ENCODE peak calls at places on chromosome 5, in seven cellular contexts. R is H1, C is bronchial epithelial cell, Y is fibroblast of lung, P is mucosa of descending colon, D is Peyer's patch, H is left lung. L is an unnamed sample.
A peak's percentile ranks its signal among the peaks of the same experiment; 100 is the strongest.

GRCh38 chr5:144972317-144972716 is 801.6 kb downstream of the KCTD16 start:
- DNase-seq in R (no peak), C (no peak), Y (no peak), P (no peak), D (no peak), H (no peak), L (no peak)

GRCh38 chr5:53944981-53945380 is 365.4 kb downstream of the ARL15 start:
- DNase-seq in R (no peak), C (peak; percentile 33), Y (no peak), P (no peak), D (no peak), H (no peak), L (no peak)

GRCh38 chr5:172078726-172079345 is 72.4 kb upstream of the FBXW11 start:
- DNase-seq in R (no peak), C (no peak), Y (peak; percentile 20), P (no peak), D (peak; percentile 45), H (no peak), L (peak; percentile 62)

GRCh38 chr5:1348986-1349245 is 4.0 kb upstream of the CLPTM1L start:
- DNase-seq in R (no peak), C (no peak), Y (no peak), P (no peak), D (no peak), H (no peak), L (no peak)

GRCh38 chr5:168681556-168682183 is 102.5 kb upstream of the PANK3 start:
- DNase-seq in R (no peak), C (peak; percentile 56), Y (peak; percentile 74), P (peak; percentile 40), D (peak; percentile 54), H (no peak), L (peak; percentile 91)

GRCh38 chr5:179192185-179192890 is 132.2 kb downstream of the ZNF354C start:
- DNase-seq in R (no peak), C (no peak), Y (no peak), P (no peak), D (no peak), H (peak; percentile 60), L (peak; percentile 54)

GRCh38 chr5:149550608-149551226 is 522 bp downstream of the CSNK1A1 start:
- DNase-seq in R (no peak), C (no peak), Y (no peak), P (no peak), D (no peak), H (no peak), L (peak; percentile 71)

GRCh38 chr5:80069918-80070318 is 34.8 kb downstream of the THBS4 start:
- DNase-seq in R (no peak), C (no peak), Y (no peak), P (peak; percentile 41), D (no peak), H (no peak), L (no peak)

GRCh38 chr5:67942451-67942830 is 273.1 kb upstream of the PIK3R1 start:
- DNase-seq in R (no peak), C (peak; percentile 50), Y (no peak), P (no peak), D (no peak), H (no peak), L (no peak)

GRCh38 chr5:81165493-81166119 is 67.5 kb upstream of the CKMT2 start:
- DNase-seq in R (peak; percentile 38), C (peak; percentile 71), Y (peak; percentile 65), P (peak; percentile 69), D (peak; percentile 72), H (no peak), L (no peak)

GRCh38 chr5:134851307-134851923 is 5.6 kb downstream of the C5orf24 start:
- DNase-seq in R (no peak), C (peak; percentile 35), Y (peak; percentile 44), P (no peak), D (no peak), H (no peak), L (no peak)

GRCh38 chr5:76849767-76850291 is at the start of gene S100Z:
- DNase-seq in R (no peak), C (no peak), Y (no peak), P (no peak), D (peak; percentile 48), H (no peak), L (no peak)

GRCh38 chr5:43352131-43352530 is 38.9 kb upstream of the HMGCS1 start:
- DNase-seq in R (no peak), C (no peak), Y (no peak), P (no peak), D (no peak), H (no peak), L (no peak)

GRCh38 chr5:124748687-124749594 is 2.5 kb upstream of the ZNF608 start:
- DNase-seq in R (no peak), C (peak; percentile 94), Y (peak; percentile 93), P (peak; percentile 76), D (peak; percentile 91), H (no peak), L (peak; percentile 74)

GRCh38 chr5:40477856-40478546 is 201.7 kb upstream of the PTGER4 start:
- DNase-seq in R (no peak), C (peak; percentile 68), Y (peak; percentile 33), P (no peak), D (no peak), H (no peak), L (no peak)

GRCh38 chr5:40475546-40475945 is 204.2 kb upstream of the PTGER4 start:
- DNase-seq in R (no peak), C (peak; percentile 18), Y (no peak), P (no peak), D (no peak), H (no peak), L (no peak)

GRCh38 chr5:40479939-40480338 is 199.8 kb upstream of the PTGER4 start:
- DNase-seq in R (no peak), C (no peak), Y (no peak), P (no peak), D (no peak), H (no peak), L (no peak)

GRCh38 chr5:40478766-40479165 is 200.9 kb upstream of the PTGER4 start:
- DNase-seq in R (no peak), C (no peak), Y (no peak), P (no peak), D (no peak), H (no peak), L (no peak)

DNA sequence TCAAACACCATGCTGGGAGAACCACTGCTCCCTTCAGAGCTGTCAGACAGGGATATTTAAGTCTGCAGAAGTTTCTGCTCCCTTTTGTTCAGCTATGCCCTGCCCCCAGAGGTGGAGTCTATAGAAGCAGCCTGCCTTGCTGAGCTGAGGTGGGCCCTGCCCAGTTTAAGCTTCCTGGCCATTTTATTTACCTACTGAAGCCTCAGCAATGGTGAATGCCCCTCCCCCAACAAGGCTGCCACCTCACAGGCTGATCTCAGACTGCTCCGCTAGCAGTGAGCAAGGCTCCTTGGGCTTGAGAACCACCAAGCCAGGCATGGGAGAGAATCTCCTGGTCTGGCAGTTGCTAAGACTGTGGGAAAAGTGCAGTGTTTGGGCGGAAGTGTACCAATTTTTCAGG is 205.5 kb upstream of the PTGER4 start:
- DNase-seq in R (peak; percentile 13), C (no peak), Y (no peak), P (no peak), D (no peak), H (no peak), L (no peak)
- TF ChIP-seq CTCF in R (no peak), C (no peak), Y (no peak), P (no peak), D (no peak), H (no peak), L (no peak)

GRCh38 chr5:177434437-177434836 is 8.0 kb downstream of the GRK6 start:
- DNase-seq in R (no peak), C (no peak), Y (no peak), P (no peak), D (no peak), H (no peak), L (no peak)
- H3K36me3 ChIP-seq in R (peaks cover 46% of the 10 kb centered on the region), C (peaks cover 28% of the 10 kb centered on the region), Y (peaks cover 30% of the 10 kb centered on the region), P (no peaks in the 10 kb centered on the region), D (peaks cover 83% of the 10 kb centered on the region), H (peaks cover 92% of the 10 kb centered on the region), L (peaks cover 62% of the 10 kb centered on the region)

DNA sequence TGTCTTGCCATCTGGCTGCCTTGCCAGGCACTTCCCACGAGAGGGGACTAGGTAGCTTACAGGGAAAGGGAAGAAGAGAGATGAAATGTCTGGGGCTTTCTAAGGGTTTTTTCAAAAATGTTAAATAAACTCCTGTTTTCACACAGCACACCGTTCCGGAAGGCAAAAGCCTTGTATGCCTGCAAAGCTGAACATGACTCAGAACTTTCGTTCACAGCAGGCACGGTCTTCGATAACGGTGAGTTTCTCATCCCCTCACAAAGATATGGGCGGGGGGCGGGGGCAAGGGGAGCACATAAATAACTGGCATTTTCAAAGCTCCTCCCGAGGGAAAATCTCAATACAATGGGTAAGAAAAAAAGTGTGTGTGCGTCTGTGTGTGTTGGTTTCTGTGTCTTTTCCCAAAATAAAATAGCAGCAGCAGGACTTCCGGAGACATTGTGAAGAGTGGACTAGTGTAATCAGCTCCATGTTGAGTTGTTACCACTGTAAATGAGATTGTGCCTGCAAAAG is 189.6 kb downstream of the NR3C1 start:
- DNase-seq in R (no peak), C (no peak), Y (no peak), P (no peak), D (no peak), H (no peak), L (no peak)
- TF ChIP-seq CTCF in R (no peak), C (no peak), Y (no peak), P (no peak), D (no peak), H (no peak), L (no peak)

DNA sequence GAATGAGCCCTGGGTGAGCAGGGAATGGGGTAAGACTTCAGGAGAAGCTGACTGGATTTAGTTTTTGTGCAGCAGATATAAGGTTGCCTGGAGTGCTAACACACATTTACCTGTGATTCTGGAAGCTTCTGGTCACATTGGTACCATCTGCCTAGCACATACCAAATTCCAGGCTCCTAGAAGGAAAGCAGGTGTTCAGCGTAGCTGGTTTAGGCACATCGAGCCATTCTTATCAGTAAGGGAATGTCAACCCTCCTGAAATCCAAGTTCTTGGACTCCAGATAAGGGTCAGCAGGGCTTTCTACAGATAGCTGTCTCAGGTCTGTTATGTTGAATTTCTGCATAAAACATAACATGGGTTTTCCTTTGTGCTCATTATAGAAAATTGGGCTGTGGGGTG is 10.3 kb downstream of the TCERG1 start:
- DNase-seq in R (no peak), C (no peak), Y (no peak), P (no peak), D (no peak), H (no peak), L (no peak)
- H3K36me3 ChIP-seq in R (peaks cover 56% of the 10 kb centered on the region), C (peaks cover 13% of the 10 kb centered on the region), Y (peaks cover 2% of the 10 kb centered on the region), P (no peaks in the 10 kb centered on the region), D (peaks cover 67% of the 10 kb centered on the region), H (peaks cover 70% of the 10 kb centered on the region), L (peaks cover 53% of the 10 kb centered on the region)